ENCODE peak calls at places on chromosomes 12 and 14, in four cellular contexts. X, V, U and M are unnamed samples. For H3K4me1, the result is how much of the 10 kb centered on the place peaks cover.

GRCh38 chr12:58847876-58848600 is 72.3 kb downstream of the LRIG3 start:
- DNase-seq in X (no peak), V (no peak), U (no peak), M (no peak)

GRCh38 chr12:95790025-95790911 is at the start of gene NTN4:
- DNase-seq in X (peak), V (peak), U (peak), M (no peak)

GRCh38 chr12:13606290-13606689 is 375.1 kb downstream of the GRIN2B start:
- DNase-seq in X (no peak), V (no peak), U (no peak), M (no peak)

GRCh38 chr12:34400986-34401658 is 378.8 kb downstream of the ALG10 start:
- DNase-seq in X (peak), V (no peak), U (peak), M (peak)

GRCh38 chr14:77505031-77505430 is 6.4 kb upstream of the ISM2 start:
- DNase-seq in X (no peak), V (no peak), U (no peak), M (no peak)

GRCh38 chr12:47319746-47320145 is 240.0 kb upstream of the AMIGO2 start:
- DNase-seq in X (no peak), V (no peak), U (no peak), M (no peak)

GRCh38 chr12:44728566-44728965 is 147.5 kb downstream of the NELL2 start:
- DNase-seq in X (no peak), V (no peak), U (no peak), M (no peak)

GRCh38 chr12:61412209-61412608 is 848.0 kb upstream of the USP15 start:
- DNase-seq in X (no peak), V (no peak), U (no peak), M (no peak)

GRCh38 chr12:18676112-18676511 is 61.7 kb downstream of the PLCZ1 start:
- DNase-seq in X (no peak), V (no peak), U (no peak), M (no peak)

GRCh38 chr12:124397807-124398577 is 103.1 kb downstream of the RFLNA start:
- DNase-seq in X (peak), V (peak), U (peak), M (no peak)

GRCh38 chr12:39341179-39341578 is 101.7 kb downstream of the KIF21A start:
- DNase-seq in X (no peak), V (peak), U (no peak), M (no peak)

GRCh38 chr12:115451785-115452736 is 768.1 kb upstream of the TBX3 start:
- DNase-seq in X (peak), V (peak), U (no peak), M (no peak)

GRCh38 chr12:22626429-22626828 is 1.5 kb downstream of the ETNK1 start:
- DNase-seq in X (no peak), V (peak), U (no peak), M (no peak)

GRCh38 chr12:92492291-92492690 is 210.5 kb upstream of the PLEKHG7 start:
- DNase-seq in X (no peak), V (no peak), U (no peak), M (no peak)

GRCh38 chr12:55717397-55718007 is 1.7 kb downstream of the BLOC1S1 start:
- DNase-seq in X (no peak), V (no peak), U (no peak), M (no peak)

GRCh38 chr12:121240484-121241202 is 30.7 kb downstream of the P2RX4 start:
- DNase-seq in X (peak), V (peak), U (peak), M (no peak)

DNA sequence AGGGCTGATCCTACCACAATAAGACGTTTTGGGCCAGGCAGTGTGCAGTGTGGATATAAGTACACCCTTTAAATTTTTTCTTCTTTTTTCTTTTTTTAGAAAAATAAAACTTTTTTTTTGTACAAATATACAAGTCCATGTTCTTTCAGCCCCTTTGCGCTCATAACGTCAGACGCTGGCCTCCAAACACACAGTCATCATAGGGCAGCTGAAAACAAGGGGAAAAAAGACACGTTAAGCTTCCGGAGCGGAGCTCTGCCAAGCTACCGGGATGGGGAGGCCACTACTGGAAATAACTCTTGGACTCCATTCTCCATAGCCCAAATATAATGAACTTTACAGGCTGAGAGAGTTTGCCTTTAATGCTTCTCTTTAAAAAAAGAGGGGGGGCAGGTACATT is 2.7 kb downstream of the NFKBIA start:
- DNase-seq in X (peak), V (peak), U (no peak), M (no peak)
- H3K4me1 ChIP-seq in X (under half), V (under half), U (under half), M (half or more)

GRCh38 chr14:68727315-68728078 is 65.4 kb downstream of the ZFP36L1 start:
- DNase-seq in X (no peak), V (peak), U (no peak), M (no peak)
- H3K4me1 ChIP-seq in X (under half), V (under half), U (under half), M (under half)

GRCh38 chr12:90080616-90081015 is 372.0 kb upstream of the ATP2B1 start:
- DNase-seq in X (no peak), V (no peak), U (no peak), M (no peak)

GRCh38 chr12:90075685-90076084 is 367.0 kb upstream of the ATP2B1 start:
- DNase-seq in X (no peak), V (no peak), U (no peak), M (no peak)

GRCh38 chr12:90076851-90077319 is 368.2 kb upstream of the ATP2B1 start:
- DNase-seq in X (no peak), V (no peak), U (no peak), M (no peak)

GRCh38 chr12:90079811-90080210 is 371.2 kb upstream of the ATP2B1 start:
- DNase-seq in X (no peak), V (no peak), U (no peak), M (no peak)

GRCh38 chr12:90078344-90078743 is 369.7 kb upstream of the ATP2B1 start:
- DNase-seq in X (no peak), V (no peak), U (no peak), M (no peak)
- H3K4me1 ChIP-seq in X (under half), V (under half), U (under half), M (under half)

DNA sequence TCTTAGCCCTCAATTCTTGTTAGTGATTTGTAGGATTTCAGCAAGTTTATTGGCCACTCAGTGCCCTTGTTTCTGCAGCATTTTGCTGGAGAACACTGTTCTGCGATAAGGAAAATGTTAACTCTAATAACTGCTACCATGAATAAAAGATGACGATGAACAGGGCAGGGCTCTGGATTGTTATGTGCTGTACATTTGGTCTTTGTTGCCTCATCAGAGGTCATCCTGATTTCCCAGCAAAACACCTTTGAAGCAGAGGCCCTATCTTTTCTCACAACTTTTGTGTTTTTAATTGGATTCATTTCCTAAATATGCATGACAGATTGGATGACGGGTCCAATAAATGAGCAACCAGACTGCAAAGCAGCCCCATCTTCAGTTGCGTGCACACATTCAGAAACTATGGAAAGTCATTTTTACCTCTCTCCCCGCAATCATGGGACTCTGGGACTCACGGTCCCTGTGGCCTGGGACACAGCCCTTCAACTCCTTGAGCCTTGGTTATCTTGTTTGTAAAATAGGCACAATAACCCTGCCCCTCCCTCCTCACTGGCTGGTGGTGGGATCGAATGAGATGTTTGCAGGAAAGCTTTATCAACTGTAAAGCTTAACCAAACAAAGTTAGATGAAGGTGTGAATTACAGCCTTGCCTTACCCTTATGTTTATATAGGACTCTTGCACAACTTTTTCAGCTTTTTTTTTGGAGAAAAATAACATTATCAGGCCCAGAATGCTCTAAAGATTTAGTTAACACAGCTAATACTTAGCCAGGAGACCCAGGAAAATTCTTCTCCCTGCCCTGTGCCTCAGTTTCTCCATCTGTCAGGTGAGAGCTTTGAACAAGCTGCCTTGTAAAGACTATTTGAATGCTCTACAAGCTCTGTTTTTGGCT is 45.4 kb downstream of the RPH3A start:
- DNase-seq in X (no peak), V (no peak), U (no peak), M (no peak)
- H3K4me1 ChIP-seq in X (under half), V (under half), U (under half), M (under half)

GRCh38 chr14:22491683-22492483 is 97.1 kb downstream of the DAD1 start:
- DNase-seq in X (no peak), V (no peak), U (no peak), M (no peak)
- H3K4me1 ChIP-seq in X (under half), V (under half), U (under half), M (under half)

GRCh38 chr14:50229646-50230045 is 1.7 kb downstream of the SOS2 start:
- DNase-seq in X (no peak), V (no peak), U (no peak), M (no peak)
- H3K4me1 ChIP-seq in X (under half), V (under half), U (under half), M (under half)